ENCODE peak calls at places on chromosomes 5 and 9, in six cellular contexts. Y is SHP77; D is GM23248; F is adipocyte; W is stimulated activated CD4-positive, alpha-beta T cell treated with anti-CD3 and anti-CD28 coated beads, Interleukin-2, amount 100 ng/mL, for 48 hours; U is lung microvascular endothelial cell. P is an unnamed sample.

GRCh38 chr9:35948901-35949318 is 9.0 kb downstream of the OR2S2 start:
- DNase-seq in Y (no peak), D (no peak), F (no peak), W (no peak), U (peak; percentile 89), P (no peak)

GRCh38 chr9:133114451-133114885 is 6.6 kb downstream of the RALGDS start:
- DNase-seq in Y (peak; percentile 70), D (peak; percentile 58), F (peak; percentile 58), W (no peak), U (no peak), P (no peak)

GRCh38 chr9:88831783-88832407 is 159.4 kb upstream of the S1PR3 start:
- DNase-seq in Y (no peak), D (no peak), F (no peak), W (no peak), U (peak; percentile 10), P (no peak)

GRCh38 chr5:148790545-148791333 is 35.7 kb upstream of the ADRB2 start:
- DNase-seq in Y (no peak), D (no peak), F (no peak), W (no peak), U (no peak), P (no peak)

GRCh38 chr5:142674438-142675210 is 11.3 kb downstream of the FGF1 start:
- DNase-seq in Y (no peak), D (peak; percentile 89), F (peak; percentile 57), W (no peak), U (peak; percentile 62), P (no peak)

GRCh38 chr5:148314187-148314586 is 2.0 kb downstream of the SPINK7 start:
- DNase-seq in Y (no peak), D (no peak), F (no peak), W (no peak), U (no peak), P (no peak)

GRCh38 chr9:100669968-100670367 is 92.1 kb downstream of the CAVIN4 start:
- DNase-seq in Y (no peak), D (no peak), F (no peak), W (no peak), U (no peak), P (no peak)

GRCh38 chr9:129384138-129384886 is 206.3 kb upstream of the IER5L start:
- DNase-seq in Y (no peak), D (no peak), F (no peak), W (no peak), U (no peak), P (no peak)